ENCODE peak calls at places on chromosomes 13 and 19, in six cellular contexts. O is GDM1; L is effector memory CD4-positive, alpha-beta T cell; D is heart left ventricle; E is A673; Z is activated T-helper 1 cell treated with anti-CD3 and anti-CD28 coated beads, Interleukin-2, amount 50 U/mL, for 16 hours. J is an unnamed sample.

GRCh38 chr19:41206926-41207750 is 11.9 kb upstream of the AXL start:
- DNase-seq in O (no peak), L (no peak), D (peak), E (no peak), Z (no peak), J (no peak)

GRCh38 chr13:98423417-98423816 is 153.5 kb downstream of the STK24 start:
- DNase-seq in O (no peak), L (no peak), D (no peak), E (no peak), Z (no peak), J (no peak)

GRCh38 chr19:17294051-17294891 is 9.0 kb downstream of the ABHD8 start:
- DNase-seq in O (peak), L (no peak), D (no peak), E (no peak), Z (peak), J (peak)

GRCh38 chr13:71864981-71865857 is 1.8 kb downstream of the DACH1 start:
- DNase-seq in O (no peak), L (no peak), D (peak), E (peak), Z (no peak), J (peak)

GRCh38 chr13:45413826-45414312 is 4.3 kb downstream of the SLC25A30 start:
- DNase-seq in O (no peak), L (no peak), D (no peak), E (no peak), Z (no peak), J (no peak)

GRCh38 chr13:37510441-37510840 is 88.1 kb downstream of the POSTN start:
- DNase-seq in O (no peak), L (no peak), D (no peak), E (no peak), Z (no peak), J (no peak)

GRCh38 chr13:54445453-54445852 is 1416.8 kb downstream of the OLFM4 start:
- DNase-seq in O (no peak), L (no peak), D (no peak), E (no peak), Z (no peak), J (no peak)

GRCh38 chr13:27857271-27857670 is 62.5 kb upstream of the PDX1 start:
- DNase-seq in O (no peak), L (no peak), D (no peak), E (peak), Z (no peak), J (no peak)

GRCh38 chr19:9535934-9536333 is 2.5 kb downstream of the ZNF426 start:
- DNase-seq in O (no peak), L (no peak), D (no peak), E (no peak), Z (no peak), J (no peak)

GRCh38 chr19:33273881-33274662 is 28.3 kb downstream of the CEBPA start:
- DNase-seq in O (peak), L (no peak), D (no peak), E (peak), Z (no peak), J (peak)

GRCh38 chr19:51002542-51003311 is 1.3 kb upstream of the KLK8 start:
- DNase-seq in O (no peak), L (no peak), D (no peak), E (peak), Z (no peak), J (no peak)

GRCh38 chr19:4519521-4520277 is 1.4 kb upstream of the PLIN4 start:
- DNase-seq in O (no peak), L (no peak), D (peak), E (no peak), Z (no peak), J (no peak)

GRCh38 chr13:21579754-21580316 is 24.1 kb downstream of the MICU2 start:
- DNase-seq in O (peak), L (no peak), D (no peak), E (no peak), Z (no peak), J (peak)